ENCODE peak calls at places on chromosome 13, in eight cellular contexts. Z, E, S, W, P, T, O and H are unnamed samples. For H3K36me3, the result is how much of the 10 kb centered on the place peaks cover.

GRCh38 chr13:39900106-39900750 is 244.8 kb downstream of the COG6 start:
- DNase-seq in S (peak), T (no peak), P (no peak), Z (no peak), W (no peak), E (no peak), O (no peak), H (no peak)

GRCh38 chr13:111382411-111382810 is 62.0 kb downstream of the TEX29 start:
- DNase-seq in T (no peak), S (no peak), O (no peak), W (no peak), P (no peak), Z (no peak), E (no peak), H (no peak)

GRCh38 chr13:43564941-43565340 is 221.8 kb downstream of the ENOX1 start:
- DNase-seq in E (no peak), O (no peak), P (no peak), W (no peak), S (no peak), T (no peak), Z (no peak), H (no peak)

GRCh38 chr13:30406779-30407416 is 15.4 kb upstream of the UBE2L5 start:
- DNase-seq in T (no peak), E (no peak), W (no peak), O (no peak), S (no peak), P (no peak), Z (no peak), H (no peak)

GRCh38 chr13:31798189-31798588 is 58.9 kb downstream of the RXFP2 start:
- DNase-seq in P (no peak), S (no peak), E (no peak), Z (no peak), O (no peak), W (no peak), T (no peak), H (no peak)

GRCh38 chr13:24459234-24459633 is 53.3 kb downstream of the PARP4 start:
- DNase-seq in S (peak), E (no peak), O (no peak), T (no peak), W (no peak), P (no peak), Z (no peak), H (peak)

GRCh38 chr13:111844682-111845081 is 222.3 kb upstream of the SOX1 start:
- DNase-seq in E (no peak), O (no peak), T (no peak), Z (no peak), P (no peak), S (no peak), W (no peak), H (no peak)

GRCh38 chr13:109162248-109163051 is 533.0 kb downstream of the MYO16 start:
- DNase-seq in O (no peak), E (no peak), P (no peak), T (peak), W (no peak), S (no peak), Z (no peak), H (no peak)

GRCh38 chr13:29589234-29589633 is 6.3 kb downstream of the SLC7A1 start:
- DNase-seq in E (no peak), T (no peak), P (no peak), Z (no peak), O (no peak), S (peak), W (no peak), H (no peak)

GRCh38 chr13:27928353-27928804 is 8.6 kb downstream of the PDX1 start:
- DNase-seq in O (no peak), T (no peak), Z (no peak), E (no peak), W (no peak), P (no peak), S (no peak), H (no peak)

GRCh38 chr13:60627071-60627686 is 230.2 kb downstream of the TDRD3 start:
- DNase-seq in W (peak), T (peak), E (peak), Z (no peak), S (peak), P (no peak), O (no peak), H (no peak)

GRCh38 chr13:49371943-49372636 is 71.8 kb downstream of the CAB39L start:
- DNase-seq in P (no peak), O (no peak), W (no peak), S (no peak), T (no peak), E (no peak), Z (no peak), H (no peak)

GRCh38 chr13:31518666-31519065 is 220.7 kb upstream of the RXFP2 start:
- DNase-seq in O (no peak), Z (no peak), W (no peak), E (no peak), T (no peak), P (no peak), S (no peak), H (no peak)

GRCh38 chr13:74839656-74840055 is 642.3 kb downstream of the TBC1D4 start:
- DNase-seq in T (no peak), E (no peak), S (peak), Z (no peak), O (no peak), P (no peak), W (no peak), H (no peak)

GRCh38 chr13:76672422-76672821 is 213.8 kb downstream of the KCTD12 start:
- DNase-seq in P (no peak), O (no peak), E (no peak), Z (no peak), T (no peak), S (no peak), W (no peak), H (no peak)

GRCh38 chr13:24159921-24160324 is 597 bp upstream of the SPATA13 start:
- DNase-seq in E (no peak), Z (no peak), O (no peak), W (no peak), P (no peak), S (no peak), T (no peak), H (no peak)

GRCh38 chr13:43652751-43653150 is 134.0 kb downstream of the ENOX1 start:
- DNase-seq in S (no peak), P (no peak), T (no peak), Z (no peak), W (no peak), O (no peak), E (no peak), H (no peak)

GRCh38 chr13:28607187-28607955 is 51.6 kb upstream of the POMP start:
- DNase-seq in W (no peak), P (no peak), S (no peak), O (no peak), E (no peak), T (no peak), Z (no peak), H (no peak)

DNA sequence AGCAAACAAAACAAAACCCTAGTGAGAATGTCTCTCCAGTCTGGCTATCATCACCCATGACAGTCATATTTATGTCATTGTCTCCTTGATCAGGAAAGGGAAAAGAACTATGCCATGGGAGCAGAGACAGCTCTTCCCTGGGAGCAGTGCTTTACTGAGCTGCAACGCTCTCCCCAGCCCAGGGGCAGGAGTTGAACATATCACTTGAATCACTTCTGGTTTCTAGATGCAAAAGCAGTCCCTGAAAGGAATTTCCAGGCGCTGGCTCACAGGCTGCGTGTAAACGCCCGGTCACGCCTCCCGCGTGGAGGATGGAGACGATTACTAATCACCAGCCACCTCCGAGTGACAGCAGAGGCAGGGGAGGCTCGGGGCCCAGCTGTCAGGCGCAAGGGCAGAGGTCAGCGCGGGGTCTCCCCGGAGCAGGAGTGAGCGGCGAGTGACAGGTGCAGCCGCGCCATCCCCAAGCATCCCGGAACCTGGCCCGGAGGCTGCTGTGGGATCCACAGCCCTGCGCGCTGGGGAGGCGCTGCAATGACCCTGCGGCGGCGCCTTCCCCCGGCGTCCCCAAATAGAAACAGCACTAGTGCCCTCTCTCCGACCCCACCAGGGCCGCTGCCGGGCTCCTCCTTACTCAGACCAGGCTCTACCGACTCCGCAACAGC is 23.5 kb upstream of the DCLK1 start:
- DNase-seq in O (peak), S (peak), Z (no peak), T (no peak), W (no peak), E (peak), P (no peak), H (no peak)
- H3K4me3 ChIP-seq in O (peak), S (peak), Z (peak), T (no peak), W (no peak), E (no peak), P (no peak), H (peak)

GRCh38 chr13:64936879-64937278 is 2293.3 kb downstream of the PCDH9 start:
- DNase-seq in S (no peak), W (no peak), O (no peak), T (no peak), Z (no peak), E (no peak), P (no peak), H (no peak)

GRCh38 chr13:64935441-64935840 is 2294.7 kb downstream of the PCDH9 start:
- DNase-seq in S (no peak), W (no peak), O (no peak), Z (no peak), T (no peak), E (no peak), P (no peak), H (no peak)

GRCh38 chr13:64934569-64935362 is 2295.4 kb downstream of the PCDH9 start:
- DNase-seq in O (no peak), E (no peak), P (no peak), W (no peak), T (no peak), S (no peak), Z (no peak), H (no peak)

GRCh38 chr13:64938660-64939059 is 2291.5 kb downstream of the PCDH9 start:
- DNase-seq in W (no peak), P (no peak), O (no peak), E (no peak), S (no peak), T (no peak), Z (no peak), H (no peak)

GRCh38 chr13:64937302-64937701 is 2292.8 kb downstream of the PCDH9 start:
- DNase-seq in W (no peak), O (no peak), E (no peak), Z (no peak), S (no peak), T (no peak), P (no peak), H (no peak)
- TF ChIP-seq CTCF in W (no peak), O (no peak), E (no peak), Z (no peak), S (no peak), T (no peak), P (no peak), H (no peak)

GRCh38 chr13:79353698-79354097 is 52.4 kb downstream of the RBM26 start:
- DNase-seq in P (no peak), T (no peak), W (no peak), Z (no peak), E (no peak), O (no peak), S (no peak), H (no peak)

GRCh38 chr13:79352107-79352506 is 53.9 kb downstream of the RBM26 start:
- DNase-seq in E (no peak), O (no peak), P (no peak), T (no peak), S (peak), Z (no peak), W (no peak), H (no peak)

GRCh38 chr13:79359064-79359463 is 47.0 kb downstream of the RBM26 start:
- DNase-seq in T (no peak), Z (no peak), W (no peak), P (no peak), S (no peak), E (no peak), O (no peak), H (no peak)

GRCh38 chr13:79349011-79349410 is 57.0 kb downstream of the RBM26 start:
- DNase-seq in S (no peak), E (no peak), W (no peak), Z (no peak), P (no peak), O (no peak), T (no peak), H (no peak)

GRCh38 chr13:79354285-79354684 is 51.8 kb downstream of the RBM26 start:
- DNase-seq in E (no peak), W (no peak), P (no peak), S (no peak), O (no peak), T (no peak), Z (no peak), H (no peak)
- H3K36me3 ChIP-seq in E (half or more), W (half or more), P (under half), S (under half), O (half or more), T (under half), Z (under half), H (under half)

GRCh38 chr13:95678967-95679366 is 2.0 kb downstream of the DNAJC3 start:
- DNase-seq in S (no peak), P (no peak), W (no peak), Z (no peak), O (no peak), T (no peak), E (no peak), H (no peak)
- H3K4me3 ChIP-seq in S (peak), P (no peak), W (no peak), Z (peak), O (no peak), T (no peak), E (peak), H (no peak)

GRCh38 chr13:22278336-22278929 is 607.6 kb downstream of the FGF9 start:
- DNase-seq in Z (no peak), P (peak), S (no peak), E (peak), O (peak), W (peak), T (peak), H (no peak)
- TF ChIP-seq CTCF in Z (peak), P (peak), S (no peak), E (peak), O (peak), W (peak), T (no peak), H (peak)

GRCh38 chr13:113627136-113627535 is 30.9 kb downstream of the ATP4B start:
- DNase-seq in Z (no peak), O (no peak), W (no peak), S (no peak), P (no peak), E (no peak), T (no peak), H (no peak)
- H3K36me3 ChIP-seq in Z (under half), O (under half), W (under half), S (under half), P (under half), E (under half), T (under half), H (under half)

GRCh38 chr13:46386996-46387851 is at the start of gene RUBCNL:
- DNase-seq in W (peak), Z (no peak), P (no peak), S (peak), O (peak), E (peak), T (peak), H (no peak)

GRCh38 chr13:46389985-46390384 is 2.9 kb upstream of the RUBCNL start:
- DNase-seq in S (no peak), O (peak), Z (no peak), T (peak), E (no peak), P (no peak), W (no peak), H (no peak)

GRCh38 chr13:46388308-46388707 is 1.3 kb upstream of the RUBCNL start:
- DNase-seq in E (no peak), W (no peak), T (no peak), S (no peak), Z (no peak), P (no peak), O (no peak), H (no peak)

GRCh38 chr13:46389457-46389856 is 2.4 kb upstream of the RUBCNL start:
- DNase-seq in O (no peak), T (no peak), P (no peak), E (no peak), S (no peak), W (no peak), Z (no peak), H (no peak)

DNA sequence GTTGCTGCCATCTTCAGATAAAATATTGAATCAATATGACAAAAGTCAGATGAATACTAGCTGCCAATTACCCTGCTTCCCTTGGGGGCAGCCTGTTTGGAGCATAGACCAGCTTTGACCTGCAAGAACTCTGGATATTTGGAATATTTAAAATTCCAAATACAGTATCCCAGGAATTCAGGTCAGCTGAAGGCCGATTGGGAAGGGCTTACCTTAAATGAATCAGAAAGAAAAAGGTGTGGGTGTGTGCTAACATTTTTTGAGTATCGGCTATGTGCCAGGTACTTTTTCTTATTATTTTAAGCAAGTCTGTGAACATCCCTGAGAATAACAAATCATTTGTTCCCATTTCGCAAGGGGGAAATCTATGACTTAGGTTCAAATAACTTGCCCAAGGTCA is 1.8 kb upstream of the RUBCNL start:
- DNase-seq in T (no peak), O (no peak), W (no peak), P (no peak), Z (no peak), S (no peak), E (no peak), H (no peak)
- H3K4me3 ChIP-seq in T (no peak), O (no peak), W (no peak), P (no peak), Z (no peak), S (no peak), E (no peak), H (no peak)

GRCh38 chr13:99723847-99724246 is 222.6 kb downstream of the TM9SF2 start:
- DNase-seq in E (no peak), S (no peak), W (no peak), P (no peak), T (no peak), O (no peak), Z (no peak), H (no peak)

GRCh38 chr13:99724633-99725517 is 223.6 kb downstream of the TM9SF2 start:
- DNase-seq in E (no peak), T (no peak), S (no peak), O (no peak), W (no peak), P (no peak), Z (no peak), H (no peak)

GRCh38 chr13:99722931-99723330 is 221.7 kb downstream of the TM9SF2 start:
- DNase-seq in O (no peak), S (no peak), P (no peak), Z (no peak), T (no peak), E (no peak), W (no peak), H (no peak)

GRCh38 chr13:99722419-99722818 is 221.1 kb downstream of the TM9SF2 start:
- DNase-seq in Z (no peak), W (no peak), S (no peak), P (no peak), E (no peak), T (no peak), O (no peak), H (no peak)

GRCh38 chr13:99721606-99722384 is 220.5 kb downstream of the TM9SF2 start:
- DNase-seq in O (no peak), S (peak), Z (no peak), T (no peak), E (no peak), W (no peak), P (no peak), H (no peak)
- TF ChIP-seq CTCF in O (no peak), S (no peak), Z (no peak), T (no peak), E (no peak), W (no peak), P (no peak), H (no peak)

DNA sequence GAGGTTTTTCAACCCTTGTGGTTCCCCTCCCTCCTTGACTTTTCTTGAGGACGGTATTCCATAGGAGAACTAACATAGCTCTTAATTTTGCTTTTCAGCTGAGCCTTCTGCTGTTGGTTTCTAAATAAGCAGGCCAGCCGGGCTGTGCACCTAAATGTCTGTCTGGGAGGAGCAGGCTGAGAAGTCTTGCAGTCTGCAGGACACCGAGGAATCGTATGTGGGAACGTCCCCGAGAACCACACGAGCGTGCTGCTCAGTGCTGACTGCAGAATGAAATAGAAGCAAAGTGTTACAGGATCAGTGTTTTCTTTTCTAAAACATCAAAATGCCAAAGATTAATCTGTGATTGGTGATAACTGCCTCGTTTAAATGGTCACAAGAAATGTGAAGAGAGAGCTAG is 69.9 kb downstream of the COG3 start:
- DNase-seq in E (no peak), S (no peak), W (no peak), P (no peak), Z (no peak), T (no peak), O (no peak), H (no peak)
- H3K36me3 ChIP-seq in E (under half), S (under half), W (under half), P (under half), Z (under half), T (under half), O (half or more), H (under half)